ENCODE peak calls at places on chromosome 16, in five cellular contexts. S, Y, F, L and W are unnamed samples. For H3K4me1, the result is how much of the 10 kb centered on the place peaks cover.

GRCh38 chr16:27718767-27719445 is 169.0 kb downstream of the KATNIP start:
- DNase-seq in S (no peak), L (no peak), Y (no peak), F (no peak), W (no peak)

GRCh38 chr16:66081967-66082366 is 284.5 kb upstream of the CDH5 start:
- DNase-seq in F (no peak), L (peak), S (no peak), Y (no peak), W (no peak)

GRCh38 chr16:17921357-17921978 is 415.1 kb downstream of the NPIPA8 start:
- DNase-seq in Y (no peak), F (peak), S (peak), L (peak), W (no peak)

GRCh38 chr16:29835926-29836325 is 15.7 kb downstream of the MVP start:
- DNase-seq in F (no peak), S (no peak), Y (no peak), L (no peak), W (no peak)

GRCh38 chr16:71937868-71938510 is 42.7 kb downstream of the IST1 start:
- DNase-seq in L (no peak), Y (no peak), F (no peak), S (no peak), W (no peak)

GRCh38 chr16:49337814-49338350 is 35.7 kb upstream of the C16orf78 start:
- DNase-seq in F (no peak), S (no peak), Y (no peak), L (no peak), W (no peak)

GRCh38 chr16:85046957-85047866 is 19.6 kb downstream of the KIAA0513 start:
- DNase-seq in L (no peak), S (no peak), F (no peak), Y (no peak), W (peak)

GRCh38 chr16:50096791-50097190 is 31.0 kb downstream of the HEATR3 start:
- DNase-seq in Y (no peak), F (no peak), S (no peak), L (no peak), W (no peak)

GRCh38 chr16:68490829-68491575 is 42.7 kb upstream of the SMPD3 start:
- DNase-seq in F (no peak), L (peak), Y (no peak), S (peak), W (no peak)

GRCh38 chr16:50298075-50298460 is 31.7 kb downstream of the ADCY7 start:
- DNase-seq in S (no peak), F (no peak), Y (no peak), L (no peak), W (no peak)

GRCh38 chr16:11677451-11677951 is 9.2 kb downstream of the SNN start:
- DNase-seq in S (peak), Y (no peak), F (no peak), L (no peak), W (no peak)

GRCh38 chr16:85182286-85182685 is 70.0 kb upstream of the CIBAR2 start:
- DNase-seq in F (no peak), Y (no peak), L (no peak), S (no peak), W (no peak)

GRCh38 chr16:11602321-11602720 is 15.6 kb upstream of the LITAF start:
- DNase-seq in Y (no peak), F (no peak), S (no peak), L (no peak), W (no peak)

GRCh38 chr16:19542138-19542821 is 13.2 kb upstream of the VPS35L start:
- DNase-seq in S (no peak), Y (no peak), L (no peak), F (no peak), W (no peak)

GRCh38 chr16:85477801-85478363 is 135.2 kb upstream of the GSE1 start:
- DNase-seq in F (no peak), S (no peak), Y (no peak), L (no peak), W (no peak)

GRCh38 chr16:86066755-86067154 is 167.8 kb downstream of the IRF8 start:
- DNase-seq in L (no peak), S (no peak), F (no peak), Y (no peak), W (peak)

GRCh38 chr16:54521327-54521726 is 234.7 kb upstream of the IRX3 start:
- DNase-seq in Y (no peak), L (no peak), F (no peak), S (no peak), W (no peak)

GRCh38 chr16:85986931-85987749 is 88.2 kb downstream of the IRF8 start:
- DNase-seq in Y (no peak), F (peak), L (no peak), S (peak), W (no peak)

GRCh38 chr16:89511352-89511751 is 3.1 kb downstream of the SPG7 start:
- DNase-seq in F (no peak), L (no peak), Y (no peak), S (no peak), W (no peak)

GRCh38 chr16:49634235-49635008 is 221.5 kb downstream of the ZNF423 start:
- DNase-seq in L (no peak), S (no peak), F (no peak), Y (no peak), W (no peak)

GRCh38 chr16:52482916-52483315 is 64.0 kb downstream of the TOX3 start:
- DNase-seq in S (no peak), F (no peak), Y (no peak), L (no peak), W (no peak)

GRCh38 chr16:73031155-73031866 is 16.6 kb downstream of the ZFHX3 start:
- DNase-seq in S (no peak), Y (no peak), F (no peak), L (no peak), W (no peak)

GRCh38 chr16:11034005-11034404 is 89.6 kb downstream of the CLEC16A start:
- DNase-seq in F (no peak), S (no peak), Y (peak), L (no peak), W (no peak)

GRCh38 chr16:65024649-65025243 is 97.1 kb downstream of the CDH11 start:
- DNase-seq in S (no peak), Y (no peak), F (no peak), L (no peak), W (no peak)

GRCh38 chr16:58456193-58456592 is 43.8 kb upstream of the NDRG4 start:
- DNase-seq in F (no peak), L (peak), Y (no peak), S (no peak), W (peak)

GRCh38 chr16:49011807-49012345 is 269.8 kb downstream of the CBLN1 start:
- DNase-seq in S (no peak), L (no peak), F (no peak), Y (no peak), W (no peak)

GRCh38 chr16:81149614-81150013 is 53.4 kb upstream of the GCSH start:
- DNase-seq in Y (no peak), S (no peak), F (no peak), L (no peak), W (no peak)

GRCh38 chr16:71848622-71849021 is 2.8 kb downstream of the ATXN1L start:
- DNase-seq in L (no peak), S (no peak), Y (no peak), F (no peak), W (no peak)

GRCh38 chr16:1331712-1332617 is 1.5 kb upstream of the BAIAP3 start:
- DNase-seq in S (peak), L (peak), Y (no peak), F (peak), W (peak)
- H3K4me3 ChIP-seq in S (peak), L (no peak), Y (peak), F (peak), W (peak)

GRCh38 chr16:14100825-14101224 is 29.7 kb downstream of the MRTFB start:
- DNase-seq in S (no peak), Y (no peak), L (no peak), F (no peak), W (no peak)
- H3K4me1 ChIP-seq in S (under half), Y (under half), L (under half), F (under half), W (under half)

DNA sequence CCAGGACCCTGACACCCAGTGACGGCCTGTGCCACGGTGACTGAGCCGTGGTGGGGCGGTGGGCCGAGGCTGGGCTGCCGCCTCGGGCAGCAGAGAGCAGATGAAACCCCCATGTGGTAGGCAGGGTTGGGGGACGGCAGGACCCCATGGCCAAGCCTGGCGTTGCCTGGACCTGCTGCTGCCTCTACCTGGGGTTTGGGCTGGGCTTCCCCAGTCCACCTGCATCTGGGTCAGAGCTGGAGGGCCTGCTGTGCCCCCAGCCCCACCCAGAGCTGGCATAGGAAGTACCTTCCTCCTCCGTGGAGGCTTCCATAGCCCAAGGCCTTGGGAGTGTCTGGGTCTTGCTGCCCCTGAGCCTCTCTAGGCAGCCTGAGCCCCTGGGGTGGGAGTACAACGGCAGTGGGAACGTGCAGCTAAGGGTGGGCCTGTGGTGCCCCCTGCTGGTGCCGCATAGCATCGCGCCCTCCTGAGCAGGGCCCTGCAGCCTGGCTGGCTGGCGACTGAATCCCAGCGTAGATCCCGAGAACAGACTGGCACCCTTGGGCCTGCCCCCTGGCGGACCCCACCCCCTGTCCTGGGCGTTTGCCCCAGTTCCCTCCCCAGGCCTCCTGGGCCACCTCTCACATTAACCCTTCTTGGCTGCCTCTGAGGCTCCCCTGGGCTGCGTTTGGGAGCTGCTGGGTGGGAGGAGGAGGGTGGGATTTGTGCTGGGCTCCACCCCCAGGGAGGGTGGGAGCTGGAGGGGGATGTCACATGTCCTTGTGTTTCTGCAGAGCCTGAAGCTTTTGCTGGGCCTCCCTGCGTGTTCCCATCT is 12.6 kb upstream of the ATP6V0C start:
- DNase-seq in S (peak), F (peak), L (peak), Y (peak), W (peak)
- H3K4me3 ChIP-seq in S (no peak), F (no peak), L (no peak), Y (peak), W (no peak)

DNA sequence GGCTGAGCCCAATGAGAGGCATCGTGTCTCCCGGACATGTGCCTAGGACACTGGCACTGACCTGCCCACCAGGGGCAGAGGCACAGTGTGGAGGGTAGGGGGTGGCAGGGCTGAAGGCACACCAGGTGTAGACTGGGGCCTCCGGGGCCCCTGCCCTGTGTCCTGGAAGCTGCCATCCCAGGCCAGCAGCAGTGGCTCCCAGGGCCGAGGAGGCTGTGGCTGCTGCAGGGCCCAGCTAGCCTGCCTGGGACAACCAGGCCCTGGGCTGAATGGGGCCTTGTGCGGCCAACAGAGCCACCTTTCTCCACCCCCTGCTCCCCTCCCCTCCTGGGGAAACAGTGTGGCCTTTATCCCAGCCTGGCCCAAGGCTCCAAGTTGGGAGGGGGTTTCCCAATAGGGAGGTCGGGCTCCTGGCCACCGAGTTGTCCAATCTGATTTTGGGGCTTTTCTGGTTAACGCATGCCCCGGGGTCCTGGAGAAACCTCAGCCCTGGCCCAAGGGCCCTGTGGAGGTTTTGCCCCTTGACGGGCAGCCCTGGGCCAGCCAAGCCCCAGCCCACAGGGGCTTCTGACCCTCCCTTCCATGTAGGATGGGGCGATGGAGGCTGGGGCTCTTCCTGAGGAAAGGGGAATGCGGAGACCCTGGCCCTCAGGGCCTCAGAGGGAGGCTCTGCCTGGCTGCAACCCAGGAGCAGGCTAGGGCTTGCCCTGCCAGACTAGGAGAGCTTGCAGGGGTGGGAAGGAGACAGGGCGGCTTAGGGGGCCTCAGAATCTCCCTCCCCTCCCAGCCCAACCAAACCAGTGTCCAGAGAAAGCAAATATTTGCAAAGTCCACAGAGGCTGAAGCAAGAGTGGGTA is 4.2 kb downstream of the MTSS2 start:
- DNase-seq in S (no peak), Y (no peak), L (no peak), F (no peak), W (peak)
- H3K4me1 ChIP-seq in S (under half), Y (under half), L (half or more), F (under half), W (under half)